ENCODE peak calls at places on chromosome 3, in six cellular contexts. One of them, this sample, is unnamed.

GRCh38 chr3:195133462-195133861 is 137.5 kb downstream of the XXYLT1 start:
- DNase-seq in HFF-Myc: no peak
- DNase-seq in occipital lobe: peak; percentile 31
- DNase-seq in gastrocnemius medialis: no peak
- DNase-seq in EH: peak; percentile 24
- DNase-seq in Ammon's horn: peak; percentile 83
- DNase-seq in this sample: peak; percentile 63

GRCh38 chr3:34882764-34883163 is 756.6 kb upstream of the ARPP21 start:
- DNase-seq in gastrocnemius medialis: no peak
- DNase-seq in Ammon's horn: peak; percentile 6
- DNase-seq in EH: no peak
- DNase-seq in occipital lobe: no peak
- DNase-seq in HFF-Myc: no peak
- DNase-seq in this sample: no peak

GRCh38 chr3:157201648-157202278 is 41.8 kb upstream of the CCNL1 start:
- DNase-seq in gastrocnemius medialis: no peak
- DNase-seq in HFF-Myc: no peak
- DNase-seq in Ammon's horn: peak; percentile 65
- DNase-seq in EH: peak; percentile 74
- DNase-seq in occipital lobe: no peak
- DNase-seq in this sample: no peak

GRCh38 chr3:134682196-134682880 is 31.5 kb upstream of the KY start:
- DNase-seq in HFF-Myc: no peak
- DNase-seq in EH: peak; percentile 23
- DNase-seq in Ammon's horn: no peak
- DNase-seq in gastrocnemius medialis: no peak
- DNase-seq in occipital lobe: no peak
- DNase-seq in this sample: no peak

GRCh38 chr3:141746962-141747361 is 8.9 kb downstream of the RNF7 start:
- DNase-seq in Ammon's horn: peak; percentile 80
- DNase-seq in HFF-Myc: no peak
- DNase-seq in gastrocnemius medialis: no peak
- DNase-seq in occipital lobe: no peak
- DNase-seq in EH: no peak
- DNase-seq in this sample: no peak

GRCh38 chr3:39349080-39349479 is 19.6 kb downstream of the CCR8 start:
- DNase-seq in HFF-Myc: no peak
- DNase-seq in EH: no peak
- DNase-seq in Ammon's horn: no peak
- DNase-seq in occipital lobe: no peak
- DNase-seq in gastrocnemius medialis: no peak
- DNase-seq in this sample: no peak

GRCh38 chr3:57961828-57962447 is 46.3 kb upstream of the FLNB start:
- DNase-seq in Ammon's horn: no peak
- DNase-seq in EH: peak; percentile 60
- DNase-seq in gastrocnemius medialis: no peak
- DNase-seq in occipital lobe: no peak
- DNase-seq in HFF-Myc: no peak
- DNase-seq in this sample: peak; percentile 36

GRCh38 chr3:156132313-156132712 is 11.9 kb downstream of the KCNAB1 start:
- DNase-seq in gastrocnemius medialis: no peak
- DNase-seq in EH: no peak
- DNase-seq in occipital lobe: no peak
- DNase-seq in HFF-Myc: no peak
- DNase-seq in Ammon's horn: peak; percentile 60
- DNase-seq in this sample: no peak

GRCh38 chr3:53242642-53243041 is 13.2 kb downstream of the TKT start:
- DNase-seq in EH: no peak
- DNase-seq in Ammon's horn: no peak
- DNase-seq in occipital lobe: no peak
- DNase-seq in HFF-Myc: no peak
- DNase-seq in gastrocnemius medialis: no peak
- DNase-seq in this sample: no peak

GRCh38 chr3:194364652-194365434 is 4.7 kb downstream of the LRRC15 start:
- DNase-seq in gastrocnemius medialis: no peak
- DNase-seq in Ammon's horn: no peak
- DNase-seq in HFF-Myc: peak; percentile 61
- DNase-seq in occipital lobe: no peak
- DNase-seq in EH: peak; percentile 86
- DNase-seq in this sample: no peak

GRCh38 chr3:186823391-186823790 is 17.1 kb upstream of the RFC4 start:
- DNase-seq in occipital lobe: no peak
- DNase-seq in HFF-Myc: no peak
- DNase-seq in EH: peak; percentile 43
- DNase-seq in Ammon's horn: no peak
- DNase-seq in gastrocnemius medialis: no peak
- DNase-seq in this sample: no peak